ENCODE peak calls at places on chromosomes 7 and 10, in seven cellular contexts. One of them, this sample, is unnamed.
A peak's percentile ranks its signal among the peaks of the same experiment; 100 is the strongest.

GRCh38 chr7:123666492-123666891 is 10.8 kb downstream of the LMOD2 start:
- DNase-seq in heart right ventricle: no peak
- DNase-seq in left ventricle myocardium inferior: no peak
- DNase-seq in CD8-positive, alpha-beta memory T cell: no peak
- DNase-seq in body of pancreas: no peak
- DNase-seq in HCT116: no peak
- DNase-seq in ovary: no peak
- DNase-seq in this sample: no peak

GRCh38 chr7:133358728-133359127 is 105.8 kb downstream of the EXOC4 start:
- DNase-seq in ovary: no peak
- DNase-seq in heart right ventricle: no peak
- DNase-seq in body of pancreas: no peak
- DNase-seq in HCT116: no peak
- DNase-seq in CD8-positive, alpha-beta memory T cell: no peak
- DNase-seq in left ventricle myocardium inferior: no peak
- DNase-seq in this sample: no peak

GRCh38 chr10:68576118-68576517 is 16.0 kb downstream of the TET1 start:
- DNase-seq in heart right ventricle: no peak
- DNase-seq in body of pancreas: no peak
- DNase-seq in ovary: no peak
- DNase-seq in left ventricle myocardium inferior: no peak
- DNase-seq in CD8-positive, alpha-beta memory T cell: no peak
- DNase-seq in HCT116: no peak
- DNase-seq in this sample: no peak

GRCh38 chr7:28155019-28155660 is 25.5 kb downstream of the JAZF1 start:
- DNase-seq in ovary: no peak
- DNase-seq in heart right ventricle: no peak
- DNase-seq in body of pancreas: no peak
- DNase-seq in CD8-positive, alpha-beta memory T cell: no peak
- DNase-seq in left ventricle myocardium inferior: no peak
- DNase-seq in HCT116: no peak
- DNase-seq in this sample: no peak

GRCh38 chr7:66769833-66770512 is 29.4 kb downstream of the RABGEF1 start:
- DNase-seq in left ventricle myocardium inferior: no peak
- DNase-seq in heart right ventricle: no peak
- DNase-seq in ovary: no peak
- DNase-seq in body of pancreas: no peak
- DNase-seq in CD8-positive, alpha-beta memory T cell: no peak
- DNase-seq in HCT116: no peak
- DNase-seq in this sample: no peak

GRCh38 chr7:2638224-2638991 is 6.6 kb downstream of the TTYH3 start:
- DNase-seq in ovary: no peak
- DNase-seq in body of pancreas: peak; percentile 39
- DNase-seq in HCT116: no peak
- DNase-seq in heart right ventricle: peak; percentile 49
- DNase-seq in left ventricle myocardium inferior: peak; percentile 73
- DNase-seq in CD8-positive, alpha-beta memory T cell: no peak
- DNase-seq in this sample: peak; percentile 55

GRCh38 chr10:31752167-31752566 is 176.5 kb downstream of the ARHGAP12 start:
- DNase-seq in HCT116: no peak
- DNase-seq in heart right ventricle: no peak
- DNase-seq in ovary: no peak
- DNase-seq in CD8-positive, alpha-beta memory T cell: no peak
- DNase-seq in left ventricle myocardium inferior: no peak
- DNase-seq in body of pancreas: no peak
- DNase-seq in this sample: no peak

GRCh38 chr7:107103369-107103768 is 58.9 kb downstream of the PRKAR2B start:
- DNase-seq in body of pancreas: no peak
- DNase-seq in CD8-positive, alpha-beta memory T cell: no peak
- DNase-seq in HCT116: no peak
- DNase-seq in heart right ventricle: no peak
- DNase-seq in left ventricle myocardium inferior: no peak
- DNase-seq in ovary: no peak
- DNase-seq in this sample: peak; percentile 81

GRCh38 chr10:34664706-34665105 is 150.4 kb downstream of the PARD3 start:
- DNase-seq in CD8-positive, alpha-beta memory T cell: no peak
- DNase-seq in left ventricle myocardium inferior: no peak
- DNase-seq in body of pancreas: no peak
- DNase-seq in ovary: no peak
- DNase-seq in HCT116: no peak
- DNase-seq in heart right ventricle: no peak
- DNase-seq in this sample: no peak

GRCh38 chr10:109770000-109770399 is 153.3 kb downstream of the XPNPEP1 start:
- DNase-seq in CD8-positive, alpha-beta memory T cell: no peak
- DNase-seq in HCT116: no peak
- DNase-seq in body of pancreas: no peak
- DNase-seq in ovary: no peak
- DNase-seq in heart right ventricle: no peak
- DNase-seq in left ventricle myocardium inferior: no peak
- DNase-seq in this sample: no peak

GRCh38 chr10:3435671-3436070 is 263.1 kb upstream of the PITRM1 start:
- DNase-seq in CD8-positive, alpha-beta memory T cell: no peak
- DNase-seq in body of pancreas: no peak
- DNase-seq in left ventricle myocardium inferior: no peak
- DNase-seq in HCT116: no peak
- DNase-seq in heart right ventricle: no peak
- DNase-seq in ovary: no peak
- DNase-seq in this sample: no peak

GRCh38 chr10:121436630-121437311 is 161.5 kb downstream of the FGFR2 start:
- DNase-seq in HCT116: no peak
- DNase-seq in body of pancreas: no peak
- DNase-seq in heart right ventricle: no peak
- DNase-seq in ovary: no peak
- DNase-seq in CD8-positive, alpha-beta memory T cell: no peak
- DNase-seq in left ventricle myocardium inferior: no peak
- DNase-seq in this sample: no peak

GRCh38 chr10:77456414-77456813 is 181.2 kb downstream of the KCNMA1 start:
- DNase-seq in CD8-positive, alpha-beta memory T cell: no peak
- DNase-seq in body of pancreas: no peak
- DNase-seq in heart right ventricle: no peak
- DNase-seq in left ventricle myocardium inferior: no peak
- DNase-seq in HCT116: no peak
- DNase-seq in ovary: no peak
- DNase-seq in this sample: peak; percentile 62

GRCh38 chr7:149569025-149569725 is 71.6 kb upstream of the ZNF746 start:
- DNase-seq in HCT116: no peak
- DNase-seq in left ventricle myocardium inferior: no peak
- DNase-seq in CD8-positive, alpha-beta memory T cell: no peak
- DNase-seq in heart right ventricle: no peak
- DNase-seq in body of pancreas: no peak
- DNase-seq in ovary: no peak
- DNase-seq in this sample: no peak

DNA sequence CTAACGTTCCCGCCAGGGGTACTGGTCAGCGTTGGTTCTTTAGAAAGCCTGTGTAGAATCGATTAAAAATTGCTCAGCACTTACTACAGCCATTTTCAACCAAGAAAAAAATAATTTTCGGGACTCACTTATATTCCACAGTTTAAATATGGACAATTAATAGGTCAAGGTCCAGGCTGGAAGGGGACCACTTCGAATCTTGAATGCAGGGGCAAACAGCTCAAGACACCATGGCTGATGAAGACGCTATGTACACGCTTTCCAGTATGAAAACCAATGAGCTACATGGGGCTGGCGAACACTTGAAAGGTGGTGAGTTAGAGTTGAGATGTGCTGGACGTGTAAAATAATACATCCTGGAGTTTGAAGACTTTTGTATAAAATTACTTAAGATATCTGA is 87.2 kb downstream of the PRKCQ start:
- DNase-seq in left ventricle myocardium inferior: no peak
- DNase-seq in CD8-positive, alpha-beta memory T cell: no peak
- DNase-seq in heart right ventricle: no peak
- DNase-seq in body of pancreas: no peak
- DNase-seq in ovary: no peak
- DNase-seq in HCT116: no peak
- DNase-seq in this sample: no peak
- H3K4me3 ChIP-seq in left ventricle myocardium inferior: no peak overlapping the region
- H3K4me3 ChIP-seq in CD8-positive, alpha-beta memory T cell: peak overlapping the region; percentile 38
- H3K4me3 ChIP-seq in heart right ventricle: no peak overlapping the region
- H3K4me3 ChIP-seq in body of pancreas: no peak overlapping the region
- H3K4me3 ChIP-seq in ovary: no peak overlapping the region
- H3K4me3 ChIP-seq in HCT116: no peak overlapping the region
- H3K4me3 ChIP-seq in this sample: no peak overlapping the region

GRCh38 chr7:69451715-69452114 is 146.6 kb upstream of the AUTS2 start:
- DNase-seq in HCT116: no peak
- DNase-seq in body of pancreas: no peak
- DNase-seq in CD8-positive, alpha-beta memory T cell: no peak
- DNase-seq in ovary: no peak
- DNase-seq in left ventricle myocardium inferior: no peak
- DNase-seq in heart right ventricle: no peak
- DNase-seq in this sample: no peak
- H3K27me3 ChIP-seq in HCT116: no peaks in the 10 kb centered on the region
- H3K27me3 ChIP-seq in body of pancreas: no peaks in the 10 kb centered on the region
- H3K27me3 ChIP-seq in CD8-positive, alpha-beta memory T cell: no peaks in the 10 kb centered on the region
- H3K27me3 ChIP-seq in ovary: no peaks in the 10 kb centered on the region
- H3K27me3 ChIP-seq in left ventricle myocardium inferior: no peaks in the 10 kb centered on the region
- H3K27me3 ChIP-seq in heart right ventricle: no peaks in the 10 kb centered on the region
- H3K27me3 ChIP-seq in this sample: no peaks in the 10 kb centered on the region

GRCh38 chr7:116544488-116544887 is 19.7 kb downstream of the CAV1 start:
- DNase-seq in left ventricle myocardium inferior: no peak
- DNase-seq in body of pancreas: no peak
- DNase-seq in ovary: no peak
- DNase-seq in heart right ventricle: no peak
- DNase-seq in CD8-positive, alpha-beta memory T cell: no peak
- DNase-seq in HCT116: no peak
- DNase-seq in this sample: no peak
- H3K4me1 ChIP-seq in left ventricle myocardium inferior: peaks cover 100% of the 10 kb centered on the region
- H3K4me1 ChIP-seq in body of pancreas: no peaks in the 10 kb centered on the region
- H3K4me1 ChIP-seq in ovary: peaks cover 5% of the 10 kb centered on the region
- H3K4me1 ChIP-seq in heart right ventricle: peaks cover 98% of the 10 kb centered on the region
- H3K4me1 ChIP-seq in CD8-positive, alpha-beta memory T cell: no peaks in the 10 kb centered on the region
- H3K4me1 ChIP-seq in HCT116: peaks cover 13% of the 10 kb centered on the region
- H3K4me1 ChIP-seq in this sample: no peaks in the 10 kb centered on the region

GRCh38 chr10:50432610-50433009 is 181.3 kb upstream of the ASAH2 start:
- DNase-seq in heart right ventricle: no peak
- DNase-seq in body of pancreas: no peak
- DNase-seq in HCT116: no peak
- DNase-seq in left ventricle myocardium inferior: no peak
- DNase-seq in CD8-positive, alpha-beta memory T cell: no peak
- DNase-seq in ovary: no peak
- DNase-seq in this sample: no peak

GRCh38 chr10:50432206-50432605 is 180.9 kb upstream of the ASAH2 start:
- DNase-seq in ovary: no peak
- DNase-seq in heart right ventricle: no peak
- DNase-seq in CD8-positive, alpha-beta memory T cell: no peak
- DNase-seq in left ventricle myocardium inferior: no peak
- DNase-seq in HCT116: no peak
- DNase-seq in body of pancreas: no peak
- DNase-seq in this sample: no peak

GRCh38 chr10:50436805-50437204 is 185.5 kb upstream of the ASAH2 start:
- DNase-seq in CD8-positive, alpha-beta memory T cell: no peak
- DNase-seq in ovary: no peak
- DNase-seq in heart right ventricle: no peak
- DNase-seq in HCT116: no peak
- DNase-seq in body of pancreas: no peak
- DNase-seq in left ventricle myocardium inferior: no peak
- DNase-seq in this sample: no peak

GRCh38 chr10:50431118-50431517 is 179.8 kb upstream of the ASAH2 start:
- DNase-seq in heart right ventricle: no peak
- DNase-seq in CD8-positive, alpha-beta memory T cell: no peak
- DNase-seq in left ventricle myocardium inferior: no peak
- DNase-seq in body of pancreas: no peak
- DNase-seq in HCT116: no peak
- DNase-seq in ovary: no peak
- DNase-seq in this sample: no peak

GRCh38 chr10:50431791-50432190 is 180.5 kb upstream of the ASAH2 start:
- DNase-seq in body of pancreas: no peak
- DNase-seq in CD8-positive, alpha-beta memory T cell: no peak
- DNase-seq in left ventricle myocardium inferior: no peak
- DNase-seq in HCT116: no peak
- DNase-seq in heart right ventricle: no peak
- DNase-seq in ovary: no peak
- DNase-seq in this sample: no peak
- H3K4me3 ChIP-seq in body of pancreas: no peak overlapping the region
- H3K4me3 ChIP-seq in CD8-positive, alpha-beta memory T cell: no peak overlapping the region
- H3K4me3 ChIP-seq in left ventricle myocardium inferior: peak overlapping the region; percentile 24
- H3K4me3 ChIP-seq in HCT116: no peak overlapping the region
- H3K4me3 ChIP-seq in heart right ventricle: no peak overlapping the region
- H3K4me3 ChIP-seq in ovary: no peak overlapping the region
- H3K4me3 ChIP-seq in this sample: no peak overlapping the region

GRCh38 chr10:85430991-85431390 is 935.6 kb downstream of the GRID1 start:
- DNase-seq in heart right ventricle: no peak
- DNase-seq in left ventricle myocardium inferior: no peak
- DNase-seq in ovary: no peak
- DNase-seq in HCT116: no peak
- DNase-seq in body of pancreas: no peak
- DNase-seq in CD8-positive, alpha-beta memory T cell: no peak
- DNase-seq in this sample: no peak
- H3K27me3 ChIP-seq in heart right ventricle: no peaks in the 10 kb centered on the region
- H3K27me3 ChIP-seq in left ventricle myocardium inferior: peaks cover 4% of the 10 kb centered on the region
- H3K27me3 ChIP-seq in ovary: no peaks in the 10 kb centered on the region
- H3K27me3 ChIP-seq in HCT116: peaks cover 30% of the 10 kb centered on the region
- H3K27me3 ChIP-seq in body of pancreas: no peaks in the 10 kb centered on the region
- H3K27me3 ChIP-seq in CD8-positive, alpha-beta memory T cell: no peaks in the 10 kb centered on the region
- H3K27me3 ChIP-seq in this sample: no peaks in the 10 kb centered on the region

This sample was measured in BE2C.